ENCODE peak calls at places on chromosomes 13 and 19, in eight cellular contexts. S is Panc1, A is A673, U is left ventricle myocardium inferior, P is GM12865, B is astrocyte of the cerebellum, Z is thyroid gland, V is cardiac fibroblast. Q is an unnamed sample.

GRCh38 chr13:26523007-26523406 is 34.5 kb upstream of the WASF3 start:
- DNase-seq in Z (no peak), B (no peak), S (no peak), V (no peak), A (no peak), P (no peak), U (no peak), Q (no peak)

GRCh38 chr13:49540552-49540951 is 44.8 kb downstream of the PHF11 start:
- DNase-seq in Z (no peak), P (peak), U (no peak), V (peak), A (no peak), S (no peak), B (peak), Q (peak)

GRCh38 chr19:58227964-58228583 is 640 bp upstream of the ZNF544 start:
- DNase-seq in V (no peak), S (no peak), Z (peak), A (no peak), P (peak), U (no peak), B (no peak), Q (no peak)

GRCh38 chr13:30153871-30154426 is 153.4 kb downstream of the KATNAL1 start:
- DNase-seq in P (peak), U (no peak), Z (peak), B (no peak), V (no peak), A (no peak), S (no peak), Q (peak)

GRCh38 chr13:24173775-24174174 is 13.3 kb downstream of the SPATA13 start:
- DNase-seq in B (no peak), V (no peak), A (no peak), P (no peak), S (no peak), U (no peak), Z (no peak), Q (no peak)

GRCh38 chr19:47153266-47153665 is 22.6 kb downstream of the SAE1 start:
- DNase-seq in B (no peak), V (no peak), A (no peak), S (no peak), Z (no peak), P (no peak), U (no peak), Q (no peak)

GRCh38 chr13:40626566-40626965 is 39.9 kb downstream of the FOXO1 start:
- DNase-seq in U (no peak), Z (no peak), V (no peak), P (no peak), S (no peak), B (no peak), A (no peak), Q (no peak)

GRCh38 chr13:51451467-51452390 is 1.1 kb downstream of the INTS6 start:
- DNase-seq in V (peak), S (no peak), P (peak), Z (peak), B (no peak), U (peak), A (peak), Q (peak)

GRCh38 chr19:23525265-23525862 is 130.1 kb upstream of the ZNF91 start:
- DNase-seq in B (no peak), U (no peak), A (no peak), P (no peak), S (no peak), V (no peak), Z (no peak), Q (no peak)

GRCh38 chr19:29420065-29420464 is 105.7 kb upstream of the VSTM2B start:
- DNase-seq in A (no peak), U (no peak), B (no peak), V (no peak), P (no peak), S (no peak), Z (no peak), Q (no peak)

GRCh38 chr19:31154021-31154420 is 195.2 kb downstream of the TSHZ3 start:
- DNase-seq in A (no peak), U (no peak), S (no peak), Z (no peak), B (no peak), P (no peak), V (no peak), Q (peak)

GRCh38 chr13:100521912-100522490 is 66.6 kb downstream of the GGACT start:
- DNase-seq in S (no peak), A (peak), B (no peak), V (no peak), U (no peak), P (no peak), Z (no peak), Q (no peak)

GRCh38 chr13:40149611-40150283 is 494.3 kb downstream of the COG6 start:
- DNase-seq in S (no peak), P (no peak), V (peak), Z (no peak), B (peak), A (peak), U (no peak), Q (peak)

GRCh38 chr19:14565765-14566711 is 5.8 kb downstream of the NDUFB7 start:
- DNase-seq in S (no peak), B (no peak), P (no peak), Z (no peak), A (no peak), U (no peak), V (no peak), Q (no peak)

GRCh38 chr13:32902898-32903297 is 113.3 kb upstream of the KL start:
- DNase-seq in A (no peak), P (no peak), B (peak), S (no peak), U (peak), Z (peak), V (peak), Q (peak)

GRCh38 chr19:43769256-43769655 is 11.5 kb downstream of the KCNN4 start:
- DNase-seq in U (no peak), S (no peak), Z (no peak), B (no peak), P (no peak), V (no peak), A (no peak), Q (no peak)

GRCh38 chr13:100409132-100409531 is 179.5 kb downstream of the GGACT start:
- DNase-seq in Z (no peak), U (no peak), B (no peak), A (no peak), V (no peak), P (no peak), S (no peak), Q (peak)

GRCh38 chr13:39385621-39386231 is 217.3 kb downstream of the LHFPL6 start:
- DNase-seq in Z (peak), U (no peak), S (no peak), A (peak), B (peak), V (peak), P (no peak), Q (peak)

GRCh38 chr13:47798906-47799305 is 202.2 kb downstream of the SUCLA2 start:
- DNase-seq in B (peak), A (peak), V (peak), Z (no peak), P (peak), S (no peak), U (no peak), Q (peak)

GRCh38 chr13:111531505-111531904 is 211.1 kb downstream of the TEX29 start:
- DNase-seq in S (no peak), P (no peak), Z (no peak), B (no peak), A (no peak), V (peak), U (no peak), Q (peak)

GRCh38 chr19:41325947-41326706 is 16.2 kb downstream of the CCDC97 start:
- DNase-seq in A (no peak), Z (no peak), S (no peak), V (no peak), P (peak), B (no peak), U (no peak), Q (peak)

GRCh38 chr13:109333893-109334651 is 452.3 kb downstream of the IRS2 start:
- DNase-seq in V (no peak), B (no peak), P (no peak), S (no peak), Z (no peak), U (no peak), A (no peak), Q (no peak)

GRCh38 chr19:30669329-30670010 is 297.3 kb downstream of the ZNF536 start:
- DNase-seq in A (peak), U (peak), P (peak), B (no peak), V (peak), Z (peak), S (peak), Q (peak)

GRCh38 chr13:112839347-112840105 is 129.5 kb upstream of the MCF2L start:
- DNase-seq in P (no peak), Z (no peak), V (peak), U (no peak), A (no peak), S (no peak), B (peak), Q (peak)

GRCh38 chr13:97113231-97114001 is 108.7 kb upstream of the MBNL2 start:
- DNase-seq in A (no peak), P (no peak), S (no peak), B (no peak), U (no peak), Z (peak), V (no peak), Q (no peak)

GRCh38 chr19:50556236-50557008 is 11.8 kb downstream of the LRRC4B start:
- DNase-seq in U (peak), Z (peak), S (peak), B (peak), A (peak), P (peak), V (peak), Q (peak)

GRCh38 chr13:51619614-51620013 is 35.4 kb downstream of the WDFY2 start:
- DNase-seq in V (peak), S (no peak), B (peak), A (no peak), Z (no peak), P (peak), U (no peak), Q (peak)

GRCh38 chr13:114099918-114100445 is 32.4 kb downstream of the RASA3 start:
- DNase-seq in S (no peak), A (peak), U (no peak), P (no peak), B (no peak), Z (no peak), V (peak), Q (peak)

GRCh38 chr19:19407640-19407933 is 2.1 kb downstream of the GATAD2A start:
- DNase-seq in U (no peak), S (no peak), A (no peak), V (no peak), B (no peak), P (no peak), Z (no peak), Q (no peak)
- H3K4me3 ChIP-seq in U (peak), S (no peak), A (peak), V (no peak), B (no peak), P (no peak), Z (no peak), Q (peak)

GRCh38 chr13:27977476-27978300 is 8.6 kb upstream of the CDX2 start:
- DNase-seq in A (peak), V (peak), Z (no peak), S (no peak), P (no peak), B (no peak), U (no peak), Q (peak)
- TF ChIP-seq CTCF in A (no peak), V (no peak), Z (no peak), S (no peak), P (no peak), B (no peak), U (no peak), Q (no peak)

DNA sequence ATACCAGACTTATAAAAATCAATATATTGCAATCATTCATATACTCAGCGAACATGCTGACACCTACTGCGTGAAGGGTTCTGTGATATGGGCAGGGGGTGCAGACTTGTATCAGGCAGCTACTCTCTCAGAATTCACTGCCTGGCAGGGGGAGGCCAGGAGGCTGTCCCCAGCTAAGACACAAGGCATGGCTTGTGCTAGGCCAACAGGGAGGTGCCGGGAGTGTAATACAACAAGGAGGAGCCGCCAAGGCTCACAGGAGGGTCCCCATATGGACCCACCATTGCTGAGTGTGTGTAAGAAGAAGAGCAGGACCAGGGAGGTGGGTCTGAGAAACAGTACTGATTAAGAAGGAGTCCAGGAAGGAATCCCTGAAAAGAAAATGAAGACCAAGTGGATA is 97.2 kb downstream of the COL4A2 start:
- DNase-seq in S (no peak), U (no peak), B (no peak), Z (no peak), P (no peak), V (no peak), A (no peak), Q (no peak)
- H3K4me3 ChIP-seq in S (no peak), U (no peak), B (no peak), Z (no peak), P (no peak), V (no peak), A (no peak), Q (no peak)

GRCh38 chr19:17324357-17325114 is 10.1 kb downstream of the ANO8 start:
- DNase-seq in B (no peak), V (no peak), P (no peak), Z (no peak), A (no peak), S (no peak), U (no peak), Q (no peak)
- TF ChIP-seq CTCF in B (no peak), V (no peak), P (no peak), Z (no peak), A (no peak), S (no peak), U (no peak), Q (no peak)

GRCh38 chr19:35901055-35901644 is 810 bp upstream of the NFKBID start:
- DNase-seq in S (no peak), A (no peak), U (no peak), Z (no peak), B (no peak), P (no peak), V (peak), Q (peak)
- H3K4me3 ChIP-seq in S (peak), A (peak), U (peak), Z (no peak), B (peak), P (peak), V (no peak), Q (peak)